ENCODE peak calls at places on chromosome 14, in eight cellular contexts. One of them, this sample, is unnamed.

GRCh38 chr14:89264196-89264800 is 152.7 kb downstream of the FOXN3 start:
- DNase-seq in C1 segment of cervical spinal cord: no peak
- DNase-seq in pancreas: no peak
- DNase-seq in astrocyte of the spinal cord: no peak
- DNase-seq in activated CD4-positive, alpha-beta T cell treated with anti-CD3 and anti-CD28 coated beads, Interleukin-2, amount 50 U/mL, for 24 hours: no peak
- DNase-seq in SK-N-SH: no peak
- DNase-seq in GM12865: peak; percentile 12
- DNase-seq in Right ventricle myocardium superior: no peak
- DNase-seq in this sample: no peak

GRCh38 chr14:60346706-60347105 is 97.7 kb downstream of the PPM1A start:
- DNase-seq in C1 segment of cervical spinal cord: no peak
- DNase-seq in pancreas: no peak
- DNase-seq in astrocyte of the spinal cord: no peak
- DNase-seq in activated CD4-positive, alpha-beta T cell treated with anti-CD3 and anti-CD28 coated beads, Interleukin-2, amount 50 U/mL, for 24 hours: no peak
- DNase-seq in SK-N-SH: no peak
- DNase-seq in GM12865: no peak
- DNase-seq in Right ventricle myocardium superior: no peak
- DNase-seq in this sample: no peak

GRCh38 chr14:99508896-99509629 is 27.9 kb downstream of the CCNK start:
- DNase-seq in C1 segment of cervical spinal cord: no peak
- DNase-seq in pancreas: peak; percentile 59
- DNase-seq in astrocyte of the spinal cord: no peak
- DNase-seq in activated CD4-positive, alpha-beta T cell treated with anti-CD3 and anti-CD28 coated beads, Interleukin-2, amount 50 U/mL, for 24 hours: no peak
- DNase-seq in SK-N-SH: no peak
- DNase-seq in GM12865: no peak
- DNase-seq in Right ventricle myocardium superior: no peak
- DNase-seq in this sample: peak; percentile 11

GRCh38 chr14:91116913-91117588 is 3.2 kb downstream of the DGLUCY start:
- DNase-seq in C1 segment of cervical spinal cord: no peak
- DNase-seq in pancreas: no peak
- DNase-seq in astrocyte of the spinal cord: no peak
- DNase-seq in activated CD4-positive, alpha-beta T cell treated with anti-CD3 and anti-CD28 coated beads, Interleukin-2, amount 50 U/mL, for 24 hours: peak; percentile 40
- DNase-seq in SK-N-SH: no peak
- DNase-seq in GM12865: peak; percentile 14
- DNase-seq in Right ventricle myocardium superior: no peak
- DNase-seq in this sample: no peak

GRCh38 chr14:63663428-63664142 is 21.9 kb upstream of the WDR89 start:
- DNase-seq in C1 segment of cervical spinal cord: no peak
- DNase-seq in pancreas: peak; percentile 66
- DNase-seq in astrocyte of the spinal cord: no peak
- DNase-seq in activated CD4-positive, alpha-beta T cell treated with anti-CD3 and anti-CD28 coated beads, Interleukin-2, amount 50 U/mL, for 24 hours: no peak
- DNase-seq in SK-N-SH: no peak
- DNase-seq in GM12865: peak; percentile 29
- DNase-seq in Right ventricle myocardium superior: no peak
- DNase-seq in this sample: no peak

GRCh38 chr14:79044894-79045624 is 874.9 kb downstream of the NRXN3 start:
- DNase-seq in C1 segment of cervical spinal cord: no peak
- DNase-seq in pancreas: no peak
- DNase-seq in astrocyte of the spinal cord: peak; percentile 95
- DNase-seq in activated CD4-positive, alpha-beta T cell treated with anti-CD3 and anti-CD28 coated beads, Interleukin-2, amount 50 U/mL, for 24 hours: no peak
- DNase-seq in SK-N-SH: no peak
- DNase-seq in GM12865: no peak
- DNase-seq in Right ventricle myocardium superior: no peak
- DNase-seq in this sample: no peak

GRCh38 chr14:96635850-96636249 is 133.7 kb downstream of the PAPOLA start:
- DNase-seq in C1 segment of cervical spinal cord: no peak
- DNase-seq in pancreas: no peak
- DNase-seq in astrocyte of the spinal cord: no peak
- DNase-seq in activated CD4-positive, alpha-beta T cell treated with anti-CD3 and anti-CD28 coated beads, Interleukin-2, amount 50 U/mL, for 24 hours: no peak
- DNase-seq in SK-N-SH: peak; percentile 1
- DNase-seq in GM12865: no peak
- DNase-seq in Right ventricle myocardium superior: no peak
- DNase-seq in this sample: no peak

GRCh38 chr14:68792830-68793733 is at the start of gene ZFP36L1:
- DNase-seq in C1 segment of cervical spinal cord: peak; percentile 63
- DNase-seq in pancreas: peak; percentile 95
- DNase-seq in astrocyte of the spinal cord: peak; percentile 99
- DNase-seq in activated CD4-positive, alpha-beta T cell treated with anti-CD3 and anti-CD28 coated beads, Interleukin-2, amount 50 U/mL, for 24 hours: peak; percentile 87
- DNase-seq in SK-N-SH: peak; percentile 58
- DNase-seq in GM12865: peak; percentile 96
- DNase-seq in Right ventricle myocardium superior: peak; percentile 96
- DNase-seq in this sample: peak; percentile 91

GRCh38 chr14:24435192-24435810 is 5.5 kb downstream of the KHNYN start:
- DNase-seq in C1 segment of cervical spinal cord: no peak
- DNase-seq in pancreas: no peak
- DNase-seq in astrocyte of the spinal cord: no peak
- DNase-seq in activated CD4-positive, alpha-beta T cell treated with anti-CD3 and anti-CD28 coated beads, Interleukin-2, amount 50 U/mL, for 24 hours: no peak
- DNase-seq in SK-N-SH: no peak
- DNase-seq in GM12865: no peak
- DNase-seq in Right ventricle myocardium superior: no peak
- DNase-seq in this sample: peak; percentile 4

GRCh38 chr14:34179723-34180122 is 228.8 kb upstream of the EGLN3 start:
- DNase-seq in C1 segment of cervical spinal cord: no peak
- DNase-seq in pancreas: no peak
- DNase-seq in astrocyte of the spinal cord: no peak
- DNase-seq in activated CD4-positive, alpha-beta T cell treated with anti-CD3 and anti-CD28 coated beads, Interleukin-2, amount 50 U/mL, for 24 hours: no peak
- DNase-seq in SK-N-SH: no peak
- DNase-seq in GM12865: no peak
- DNase-seq in Right ventricle myocardium superior: no peak
- DNase-seq in this sample: no peak

GRCh38 chr14:55915464-55915863 is 202.7 kb upstream of the PELI2 start:
- DNase-seq in C1 segment of cervical spinal cord: no peak
- DNase-seq in pancreas: no peak
- DNase-seq in astrocyte of the spinal cord: peak; percentile 59
- DNase-seq in activated CD4-positive, alpha-beta T cell treated with anti-CD3 and anti-CD28 coated beads, Interleukin-2, amount 50 U/mL, for 24 hours: no peak
- DNase-seq in SK-N-SH: no peak
- DNase-seq in GM12865: no peak
- DNase-seq in Right ventricle myocardium superior: no peak
- DNase-seq in this sample: no peak